ENCODE peak calls at places on chromosomes 4 and X, in four cellular contexts. U, Y, K and P are unnamed samples.
A peak's percentile ranks its signal among the peaks of the same experiment; 100 is the strongest.

GRCh38 chr4:2333356-2333841 is 71.5 kb upstream of the MXD4 start:
- DNase-seq in K (peak; percentile 79), U (no peak), Y (peak; percentile 89), P (no peak)

GRCh38 chr4:13918110-13918509 is 290.6 kb upstream of the BOD1L1 start:
- DNase-seq in Y (no peak), K (peak; percentile 45), U (no peak), P (no peak)

GRCh38 chr4:139167774-139168444 is 9.1 kb downstream of the ELF2 start:
- DNase-seq in Y (no peak), K (no peak), U (no peak), P (no peak)

GRCh38 chr4:85756938-85757337 is 282.0 kb downstream of the ARHGAP24 start:
- DNase-seq in Y (no peak), U (no peak), K (no peak), P (no peak)

GRCh38 chr4:183905081-183905592 is at the start of gene STOX2:
- DNase-seq in U (peak; percentile 25), Y (peak; percentile 81), K (peak; percentile 67), P (peak; percentile 91)

GRCh38 chr4:87121332-87122065 is 98.9 kb downstream of the KLHL8 start:
- DNase-seq in K (no peak), U (no peak), Y (no peak), P (no peak)

GRCh38 chrX:46649421-46650260 is 76.1 kb downstream of the CHST7 start:
- DNase-seq in U (no peak), Y (no peak), K (no peak), P (peak; percentile 51)

GRCh38 chr4:54487491-54487890 is 170.3 kb upstream of the KIT start:
- DNase-seq in U (no peak), Y (no peak), K (no peak), P (no peak)

GRCh38 chrX:121958886-121959285 is 911.5 kb downstream of the GLUD2 start:
- DNase-seq in K (no peak), Y (no peak), U (no peak), P (no peak)

GRCh38 chrX:64428371-64428770 is 33.1 kb upstream of the MTMR8 start:
- DNase-seq in K (no peak), Y (no peak), U (no peak), P (no peak)

GRCh38 chr4:68358988-68359387 is 9.1 kb upstream of the YTHDC1 start:
- DNase-seq in K (no peak), Y (no peak), U (no peak), P (no peak)

GRCh38 chr4:68359508-68359907 is 9.6 kb upstream of the YTHDC1 start:
- DNase-seq in U (no peak), Y (no peak), K (no peak), P (no peak)

GRCh38 chr4:68365068-68365467 is 15.2 kb upstream of the YTHDC1 start:
- DNase-seq in Y (no peak), K (no peak), U (no peak), P (no peak)

GRCh38 chr4:68361146-68361589 is 11.3 kb upstream of the YTHDC1 start:
- DNase-seq in K (no peak), U (no peak), Y (no peak), P (no peak)

DNA sequence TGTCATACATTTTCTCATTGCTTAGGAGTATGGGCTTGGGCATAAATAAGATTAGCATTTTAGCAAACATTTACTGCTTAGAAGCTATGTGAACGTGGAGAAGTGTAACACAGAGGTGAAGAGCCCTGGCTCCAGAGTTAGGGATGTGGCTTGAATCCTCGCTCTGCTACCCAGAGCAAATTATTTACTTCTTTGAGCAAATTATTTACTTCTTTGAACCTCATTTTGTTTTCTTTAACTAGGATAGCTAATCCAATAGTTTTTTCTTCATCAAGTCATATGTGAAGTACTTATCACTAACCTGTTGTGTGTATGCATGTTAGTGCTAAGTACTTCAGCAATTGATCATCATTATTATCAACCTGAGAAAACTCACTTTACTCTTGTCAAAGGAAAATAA is 10.7 kb upstream of the YTHDC1 start:
- DNase-seq in U (no peak), Y (no peak), K (no peak), P (no peak)
- H3K4me1 ChIP-seq in U (no peaks in the 10 kb centered on the region), Y (no peaks in the 10 kb centered on the region), K (no peaks in the 10 kb centered on the region), P (no peaks in the 10 kb centered on the region)

GRCh38 chrX:17414057-17414658 is 39.2 kb downstream of the NHS start:
- DNase-seq in Y (no peak), K (no peak), U (no peak), P (no peak)

GRCh38 chrX:17417411-17417810 is 42.4 kb downstream of the NHS start:
- DNase-seq in U (no peak), Y (no peak), K (no peak), P (no peak)

GRCh38 chrX:17414839-17415238 is 39.8 kb downstream of the NHS start:
- DNase-seq in K (no peak), Y (peak; percentile 71), U (no peak), P (peak; percentile 15)

GRCh38 chrX:17413228-17413627 is 38.2 kb downstream of the NHS start:
- DNase-seq in K (no peak), Y (no peak), U (no peak), P (no peak)

DNA sequence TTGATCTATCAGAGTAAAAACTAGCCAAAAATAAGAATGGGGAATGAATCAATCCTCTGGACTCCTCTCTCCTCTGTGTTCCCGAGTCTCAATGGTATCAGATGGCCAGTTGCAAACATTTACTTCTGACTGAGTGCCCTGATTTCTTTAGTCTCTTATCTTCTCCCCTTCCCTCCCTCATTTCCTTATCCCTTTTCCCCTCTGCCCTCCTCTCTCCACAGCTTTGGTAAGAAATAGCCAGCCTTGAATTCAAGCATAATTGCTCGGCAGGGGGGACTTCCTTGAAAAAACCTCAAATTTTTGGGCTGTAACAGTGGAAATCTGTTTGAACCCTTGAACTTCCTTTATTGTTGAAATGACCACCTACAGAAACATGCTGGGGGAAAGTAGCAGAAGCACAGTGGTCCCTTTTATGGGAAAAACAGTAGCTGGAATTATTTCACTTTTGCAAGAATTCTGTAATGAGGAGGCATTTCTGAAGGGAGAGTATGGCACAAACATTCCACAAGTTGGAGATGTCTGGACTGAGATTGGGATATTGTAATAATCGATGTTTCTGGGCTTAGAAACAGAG is 40.3 kb downstream of the NHS start:
- DNase-seq in K (no peak), U (no peak), Y (no peak), P (no peak)
- H3K27ac ChIP-seq in K (no peak overlapping the region), U (peak overlapping the region; percentile 10), Y (no peak overlapping the region), P (no peak overlapping the region)

GRCh38 chr4:119212964-119213606 is 572 bp downstream of the USP53 start:
- DNase-seq in U (peak; percentile 58), K (peak; percentile 88), Y (peak; percentile 97), P (peak; percentile 93)
- TF ChIP-seq CTCF in U (peak; percentile 33), K (no peak), Y (peak; percentile 13), P (peak; percentile 53)

GRCh38 chrX:69014200-69014599 is 151.1 kb downstream of the PJA1 start:
- DNase-seq in U (no peak), Y (no peak), K (peak; percentile 19), P (no peak)

GRCh38 chrX:69015156-69015555 is 150.1 kb downstream of the PJA1 start:
- DNase-seq in Y (no peak), U (no peak), K (peak; percentile 25), P (no peak)

GRCh38 chrX:69015564-69016218 is 149.6 kb downstream of the PJA1 start:
- DNase-seq in U (no peak), Y (no peak), K (peak; percentile 18), P (no peak)

DNA sequence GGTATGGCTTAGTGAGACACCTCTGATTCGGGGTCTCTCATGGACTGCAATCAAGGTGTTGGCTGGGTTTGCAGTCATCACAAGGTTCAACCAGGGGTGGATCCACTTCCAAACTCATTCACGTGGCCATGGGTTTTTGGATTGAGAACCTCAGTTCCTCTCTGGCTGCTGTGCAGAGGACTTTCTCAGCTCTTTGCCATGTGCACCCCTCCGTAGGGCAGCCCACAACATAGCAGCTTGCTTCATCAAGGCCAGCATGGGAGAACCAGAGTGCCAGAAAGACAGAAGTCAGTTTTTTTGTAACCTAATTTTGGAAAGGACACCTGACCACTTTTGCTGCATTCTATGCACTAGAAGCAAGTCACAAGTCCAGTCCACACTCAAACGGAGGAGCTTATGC is 154.9 kb downstream of the PJA1 start:
- DNase-seq in K (peak; percentile 16), U (no peak), Y (no peak), P (no peak)
- H3K4me1 ChIP-seq in K (no peaks in the 10 kb centered on the region), U (no peaks in the 10 kb centered on the region), Y (no peaks in the 10 kb centered on the region), P (no peaks in the 10 kb centered on the region)